ENCODE peak calls at places on chromosomes 11 and 22, in five cellular contexts. M is tibial nerve, E is AG04450, K is cardiac fibroblast, C is cardiac muscle cell. I is an unnamed sample.

GRCh38 chr22:46612904-46613605 is 7.1 kb upstream of the GRAMD4 start:
- DNase-seq in E (no peak), M (no peak), C (peak), K (no peak), I (no peak)

GRCh38 chr22:46148336-46148735 is 2.0 kb upstream of the PPARA start:
- DNase-seq in C (no peak), K (no peak), E (no peak), M (no peak), I (no peak)

GRCh38 chr22:41768420-41768819 is 32.1 kb upstream of the CCDC134 start:
- DNase-seq in E (no peak), K (peak), M (no peak), C (no peak), I (no peak)

GRCh38 chr11:126990716-126991480 is 9.7 kb downstream of the KIRREL3 start:
- DNase-seq in M (no peak), E (no peak), K (peak), C (no peak), I (no peak)

GRCh38 chr22:46045459-46046298 is 68.7 kb upstream of the WNT7B start:
- DNase-seq in M (no peak), K (no peak), E (no peak), C (no peak), I (no peak)

GRCh38 chr11:17552392-17553248 is 5.6 kb downstream of the OTOG start:
- DNase-seq in K (no peak), C (no peak), M (no peak), E (no peak), I (no peak)

GRCh38 chr22:25488244-25489020 is 76.0 kb upstream of the GRK3 start:
- DNase-seq in E (no peak), C (peak), M (peak), K (peak), I (peak)

GRCh38 chr11:90468923-90469322 is 246.1 kb upstream of the CHORDC1 start:
- DNase-seq in M (no peak), C (no peak), E (no peak), K (peak), I (peak)

GRCh38 chr11:112526699-112527410 is 266.2 kb upstream of the PLET1 start:
- DNase-seq in M (no peak), E (no peak), C (no peak), K (no peak), I (no peak)

DNA sequence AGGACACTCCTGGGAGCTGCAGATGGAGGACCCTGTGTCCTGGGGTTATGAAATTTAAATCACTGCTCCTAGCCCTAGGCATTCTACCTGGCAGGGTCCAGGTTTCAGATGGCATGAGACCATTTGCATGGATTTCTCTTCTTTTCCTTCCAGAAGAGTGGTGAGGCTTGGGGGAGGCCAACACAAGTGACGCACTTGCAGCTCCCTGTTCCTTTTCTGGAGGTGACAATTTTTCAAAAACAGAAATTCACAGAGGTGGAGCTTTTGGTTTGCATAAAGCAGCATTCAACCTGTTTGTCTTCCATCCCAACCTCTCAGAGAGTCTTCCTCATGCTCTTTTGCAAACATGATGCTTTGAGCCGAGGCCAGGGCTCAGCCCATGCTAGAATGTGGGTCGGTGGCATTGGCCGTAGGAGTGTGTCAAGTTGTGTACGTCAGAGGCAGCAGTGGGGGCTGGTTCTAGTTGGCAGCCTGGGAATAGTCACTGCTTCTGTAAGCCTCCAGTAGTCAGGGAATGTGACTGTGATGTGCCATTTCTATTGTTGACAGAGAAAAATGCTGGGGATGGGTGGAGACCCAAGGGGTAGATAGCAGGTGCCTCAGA is 6.4 kb downstream of the CRY2 start:
- DNase-seq in M (no peak), C (peak), K (no peak), E (no peak), I (no peak)
- TF ChIP-seq CTCF in M (no peak), C (no peak), K (no peak), E (no peak), I (no peak)

DNA sequence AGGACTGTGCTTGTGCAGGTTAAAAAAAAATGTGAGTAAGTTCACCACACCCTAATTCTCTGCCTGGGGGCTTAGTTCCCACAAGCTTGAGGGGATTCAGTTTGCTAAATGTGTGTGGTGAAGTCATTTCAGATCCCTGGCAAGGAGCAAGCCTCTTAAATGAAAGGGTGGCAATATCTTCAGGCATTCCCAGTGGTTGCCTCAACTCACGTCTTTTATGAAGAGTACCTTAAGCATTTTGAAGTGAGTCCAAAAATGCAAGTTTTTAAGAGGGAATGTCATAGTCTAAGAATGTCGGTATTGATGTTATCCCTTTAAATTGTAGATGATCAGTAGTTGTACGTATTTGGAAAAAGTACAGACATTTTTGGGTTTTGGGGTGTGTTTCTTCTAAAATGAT is 4.9 kb downstream of the TCP11L1 start:
- DNase-seq in M (no peak), E (no peak), C (no peak), K (peak), I (no peak)
- TF ChIP-seq CTCF in M (no peak), E (no peak), C (no peak), K (no peak), I (no peak)

GRCh38 chr11:119481021-119481666 is 58.2 kb upstream of the THY1 start:
- DNase-seq in K (peak), M (peak), C (peak), E (peak), I (peak)
- TF ChIP-seq CTCF in K (peak), M (peak), C (peak), E (peak), I (peak)

GRCh38 chr11:66043008-66043906 is 5.7 kb downstream of the GAL3ST3 start:
- DNase-seq in E (no peak), M (no peak), C (no peak), K (no peak), I (no peak)

GRCh38 chr11:66046901-66047300 is 2.1 kb downstream of the GAL3ST3 start:
- DNase-seq in M (no peak), E (no peak), K (no peak), C (no peak), I (no peak)

GRCh38 chr11:66044757-66045156 is 4.2 kb downstream of the GAL3ST3 start:
- DNase-seq in C (no peak), M (no peak), E (no peak), K (no peak), I (no peak)

GRCh38 chr11:66047541-66048365 is 1.2 kb downstream of the GAL3ST3 start:
- DNase-seq in K (no peak), M (no peak), C (no peak), E (no peak), I (no peak)

DNA sequence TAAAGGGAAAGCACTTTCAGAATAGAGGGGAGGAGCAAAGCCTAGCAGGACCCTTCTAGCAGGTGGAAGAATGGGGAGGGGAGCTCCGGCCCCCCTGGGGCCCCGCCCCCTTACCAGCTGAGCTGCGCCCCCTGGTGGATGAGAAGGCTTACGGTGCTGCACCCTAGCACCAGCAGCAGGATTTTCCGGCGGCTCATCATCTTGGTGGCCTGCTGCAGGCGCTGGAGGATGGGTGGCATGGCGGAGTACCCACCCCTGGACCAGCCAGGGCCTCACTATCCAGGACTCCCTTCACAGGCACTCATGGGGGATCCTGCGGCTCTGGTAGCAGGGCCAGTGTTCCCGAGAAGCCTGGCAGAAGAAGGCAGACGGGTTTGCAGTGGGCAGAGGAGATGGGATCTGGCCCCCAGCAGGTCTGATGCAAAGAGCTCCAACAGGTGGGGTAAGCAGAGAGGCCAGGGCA is 3.8 kb downstream of the GAL3ST3 start:
- DNase-seq in C (peak), M (peak), E (no peak), K (peak), I (peak)
- TF ChIP-seq CTCF in C (peak), M (peak), E (peak), K (peak), I (peak)

DNA sequence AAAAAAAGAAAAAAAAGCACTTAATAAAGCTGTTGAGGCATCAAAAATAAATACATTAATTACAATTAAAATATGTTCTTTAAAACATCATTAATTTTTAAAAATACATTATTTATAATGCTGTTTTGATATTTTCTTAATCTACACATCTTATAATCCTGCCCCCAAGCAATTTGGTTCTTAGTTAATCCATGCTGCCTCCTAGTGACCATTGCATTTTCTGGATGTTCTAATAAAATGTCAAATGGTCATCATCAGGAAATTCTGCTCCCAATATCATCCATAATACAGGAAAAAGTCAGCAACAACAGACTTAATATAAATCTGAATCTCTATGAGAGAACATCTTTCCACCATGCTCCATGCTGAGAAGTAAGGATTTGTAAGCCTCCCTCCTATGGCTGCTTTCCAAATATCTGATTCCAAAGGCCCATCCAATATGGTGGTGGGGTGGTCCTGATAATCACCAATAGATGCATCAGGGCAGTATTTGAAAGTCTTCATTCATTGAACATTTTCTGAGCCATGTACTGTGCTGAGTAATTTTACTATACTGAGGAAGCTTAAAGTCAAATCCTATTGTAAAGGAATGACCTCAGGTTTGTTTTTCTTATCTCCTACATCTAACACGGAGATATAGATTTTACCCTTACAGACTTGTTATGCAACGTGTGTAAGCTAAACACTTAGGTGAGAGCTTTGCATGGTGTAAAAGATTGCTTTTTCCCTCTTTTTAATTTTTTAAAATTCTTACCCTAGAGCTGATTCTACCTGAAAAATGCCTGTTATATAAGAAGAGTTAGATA is 124.7 kb upstream of the BMAL1 start:
- DNase-seq in K (peak), C (peak), E (no peak), M (no peak), I (no peak)
- TF ChIP-seq CTCF in K (peak), C (peak), E (peak), M (no peak), I (no peak)

GRCh38 chr11:114092953-114093352 is 33.4 kb downstream of the ZBTB16 start:
- DNase-seq in K (no peak), E (no peak), C (no peak), M (no peak), I (no peak)

GRCh38 chr11:114098927-114099326 is 39.4 kb downstream of the ZBTB16 start:
- DNase-seq in M (no peak), C (no peak), K (no peak), E (no peak), I (peak)

GRCh38 chr11:114094516-114094915 is 35.0 kb downstream of the ZBTB16 start:
- DNase-seq in K (no peak), E (no peak), C (no peak), M (no peak), I (no peak)

GRCh38 chr11:114092478-114092877 is 33.0 kb downstream of the ZBTB16 start:
- DNase-seq in K (no peak), E (no peak), M (no peak), C (no peak), I (no peak)

GRCh38 chr11:114095899-114096298 is 36.4 kb downstream of the ZBTB16 start:
- DNase-seq in C (no peak), E (no peak), M (no peak), K (no peak), I (no peak)
- TF ChIP-seq CTCF in C (no peak), E (no peak), M (no peak), K (no peak), I (no peak)

DNA sequence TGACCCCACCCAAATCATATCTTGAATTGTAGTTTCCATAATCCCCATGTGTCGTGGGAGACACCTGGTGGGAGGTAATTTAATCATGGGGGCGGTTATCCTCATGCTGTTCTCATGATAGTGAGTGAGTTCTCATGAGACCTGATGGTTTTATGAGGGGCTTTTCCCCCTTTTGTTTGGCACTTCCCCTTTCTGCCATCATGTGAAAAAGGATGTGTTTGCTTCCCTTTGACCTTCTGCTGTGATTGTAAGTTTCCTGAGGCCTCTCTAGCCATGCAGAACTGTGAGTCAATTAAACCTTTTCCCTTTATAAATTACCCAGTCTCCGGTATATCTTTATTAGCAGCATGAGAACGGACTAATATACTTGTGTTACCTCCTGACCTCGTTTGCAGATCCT is 156.6 kb upstream of the MTNR1B start:
- DNase-seq in C (no peak), E (no peak), M (no peak), K (no peak), I (no peak)
- TF ChIP-seq CTCF in C (no peak), E (no peak), M (no peak), K (no peak), I (no peak)

I was measured in Calu3.